ENCODE peak calls at places on chromosomes 12 and 14, in four cellular contexts. T is naive B cell, J is amygdala, I is AG20443. S is an unnamed sample.
A peak's percentile ranks its signal among the peaks of the same experiment; 100 is the strongest.

GRCh38 chr12:3571323-3571722 is 80.3 kb downstream of the PRMT8 start:
- DNase-seq in T (no peak), J (no peak), I (no peak), S (no peak)

GRCh38 chr12:89892426-89892825 is 183.8 kb upstream of the ATP2B1 start:
- DNase-seq in T (no peak), J (no peak), I (no peak), S (no peak)

GRCh38 chr14:105503918-105504692 is 13.1 kb downstream of the TEDC1 start:
- DNase-seq in T (no peak), J (no peak), I (no peak), S (no peak)

GRCh38 chr12:2384533-2385328 is 331.9 kb downstream of the CACNA1C start:
- DNase-seq in T (no peak), J (no peak), I (peak; percentile 78), S (no peak)

GRCh38 chr12:48013287-48013686 is 9.0 kb upstream of the COL2A1 start:
- DNase-seq in T (no peak), J (no peak), I (no peak), S (no peak)

GRCh38 chr12:12716151-12716844 is 870 bp upstream of the CDKN1B start:
- DNase-seq in T (peak; percentile 3), J (no peak), I (no peak), S (no peak)

GRCh38 chr12:94714378-94714777 is 64.0 kb upstream of the TMCC3 start:
- DNase-seq in T (no peak), J (no peak), I (no peak), S (no peak)

GRCh38 chr12:78036889-78037288 is 206.2 kb downstream of the NAV3 start:
- DNase-seq in T (no peak), J (no peak), I (no peak), S (no peak)

GRCh38 chr14:38199768-38200167 is 7.9 kb upstream of the SSTR1 start:
- DNase-seq in T (no peak), J (no peak), I (peak; percentile 24), S (no peak)

GRCh38 chr14:32010561-32011188 is 66.4 kb upstream of the ARHGAP5 start:
- DNase-seq in T (no peak), J (no peak), I (peak; percentile 60), S (no peak)

GRCh38 chr12:14514946-14515345 is 52.7 kb downstream of the PLBD1 start:
- DNase-seq in T (no peak), J (no peak), I (peak; percentile 18), S (no peak)

GRCh38 chr12:11714626-11715025 is 65.2 kb downstream of the ETV6 start:
- DNase-seq in T (no peak), J (no peak), I (no peak), S (no peak)

GRCh38 chr14:76086636-76087035 is 65.1 kb upstream of the GPATCH2L start:
- DNase-seq in T (no peak), J (no peak), I (no peak), S (no peak)

GRCh38 chr12:56208014-56208413 is 13.7 kb downstream of the RNF41 start:
- DNase-seq in T (peak; percentile 68), J (no peak), I (no peak), S (no peak)

GRCh38 chr12:108214486-108214885 is 85.4 kb downstream of the WSCD2 start:
- DNase-seq in T (no peak), J (no peak), I (peak; percentile 62), S (no peak)

GRCh38 chr14:105885561-105886320 is 359.4 kb downstream of the TMEM121 start:
- DNase-seq in T (no peak), J (no peak), I (no peak), S (no peak)